ENCODE peak calls at places on chromosomes 13 and 19, in four cellular contexts. One of them, this sample, is unnamed. For H4K20me1, the result is how much of the 10 kb centered on the place peaks cover.

GRCh38 chr13:83895994-83896580 is 13.8 kb upstream of the SLITRK1 start:
- DNase-seq in GM23338: no peak
- DNase-seq in neural progenitor cell: no peak
- DNase-seq in hepatocyte: no peak
- DNase-seq in this sample: peak

GRCh38 chr19:16739546-16739945 is 19.9 kb downstream of the NWD1 start:
- DNase-seq in GM23338: peak
- DNase-seq in hepatocyte: no peak
- DNase-seq in neural progenitor cell: peak
- DNase-seq in this sample: no peak

GRCh38 chr19:16682539-16682938 is 21.6 kb downstream of the TMEM38A start:
- DNase-seq in hepatocyte: no peak
- DNase-seq in neural progenitor cell: no peak
- DNase-seq in GM23338: no peak
- DNase-seq in this sample: no peak

GRCh38 chr13:30998548-30999140 is 66.2 kb downstream of the TEX26 start:
- DNase-seq in hepatocyte: peak
- DNase-seq in neural progenitor cell: peak
- DNase-seq in GM23338: no peak
- DNase-seq in this sample: peak

GRCh38 chr19:37551123-37551993 is 43.2 kb downstream of the ZNF571 start:
- DNase-seq in neural progenitor cell: no peak
- DNase-seq in GM23338: peak
- DNase-seq in hepatocyte: no peak
- DNase-seq in this sample: peak

GRCh38 chr19:13036366-13036976 is 41.2 kb downstream of the NFIX start:
- DNase-seq in neural progenitor cell: no peak
- DNase-seq in GM23338: no peak
- DNase-seq in hepatocyte: peak
- DNase-seq in this sample: peak

GRCh38 chr19:43505941-43506340 is 1.4 kb upstream of the PHLDB3 start:
- DNase-seq in neural progenitor cell: no peak
- DNase-seq in hepatocyte: no peak
- DNase-seq in GM23338: no peak
- DNase-seq in this sample: no peak

GRCh38 chr13:83065136-83065535 is 817.1 kb downstream of the SLITRK1 start:
- DNase-seq in GM23338: no peak
- DNase-seq in hepatocyte: peak
- DNase-seq in neural progenitor cell: no peak
- DNase-seq in this sample: peak

GRCh38 chr13:18944501-18945068 is 237.0 kb downstream of the TUBA3C start:
- DNase-seq in GM23338: no peak
- DNase-seq in neural progenitor cell: no peak
- DNase-seq in hepatocyte: no peak
- DNase-seq in this sample: no peak

GRCh38 chr19:31356587-31357314 is 7.5 kb upstream of the TSHZ3 start:
- DNase-seq in GM23338: peak
- DNase-seq in hepatocyte: no peak
- DNase-seq in neural progenitor cell: peak
- DNase-seq in this sample: no peak
- TF ChIP-seq EZH2 in GM23338: peak
- TF ChIP-seq EZH2 in hepatocyte: peak
- TF ChIP-seq EZH2 in neural progenitor cell: peak
- TF ChIP-seq EZH2 in this sample: no peak

DNA sequence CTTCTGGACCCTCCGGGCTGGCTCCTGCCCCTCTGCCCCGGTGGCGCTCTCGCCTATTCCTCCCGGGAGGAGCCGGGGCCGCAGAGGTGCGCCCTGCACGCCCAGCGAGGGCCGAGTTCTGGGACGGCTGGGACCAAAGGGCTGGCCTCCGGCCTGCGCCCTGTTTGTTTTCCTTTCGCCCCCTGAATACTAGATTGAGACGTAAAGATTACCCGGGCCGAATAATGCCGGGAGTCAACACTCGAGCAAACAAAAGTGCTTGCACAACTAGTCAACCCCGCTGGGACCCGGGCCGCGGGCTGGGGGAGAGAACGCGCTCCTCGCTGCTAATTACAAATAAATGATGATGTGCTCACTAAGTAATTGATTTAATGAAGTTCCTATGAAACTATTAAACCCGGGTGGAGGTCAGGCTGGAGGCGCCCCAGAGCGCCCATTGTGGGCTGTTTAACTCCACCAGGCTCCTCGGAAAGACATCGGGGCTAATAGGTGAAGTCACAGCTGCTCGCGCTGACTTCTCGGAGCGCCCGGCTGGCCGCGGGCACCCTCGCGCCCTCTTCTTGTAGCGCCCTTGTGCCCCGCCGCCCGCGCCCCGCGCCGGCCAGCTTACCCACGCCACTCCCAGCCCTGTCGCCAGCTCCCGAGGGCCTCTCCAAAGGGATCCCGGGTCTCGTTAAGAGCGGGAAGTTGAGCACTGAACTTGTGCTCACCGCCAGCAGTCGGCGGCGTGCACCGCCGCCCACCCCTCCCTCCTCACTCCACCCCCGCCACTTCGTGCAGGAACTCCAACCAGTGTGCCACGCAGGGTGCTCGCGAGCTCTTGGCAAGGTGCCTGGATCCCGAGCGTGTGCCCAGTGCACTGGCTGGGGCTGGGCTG is 14.9 kb downstream of the ZIC5 start:
- DNase-seq in GM23338: peak
- DNase-seq in hepatocyte: no peak
- DNase-seq in neural progenitor cell: peak
- DNase-seq in this sample: no peak
- H4K20me1 ChIP-seq in GM23338: under half
- H4K20me1 ChIP-seq in hepatocyte: under half
- H4K20me1 ChIP-seq in neural progenitor cell: under half
- H4K20me1 ChIP-seq in this sample: under half

GRCh38 chr19:48405010-48405659 is 11.7 kb downstream of the GRIN2D start:
- DNase-seq in neural progenitor cell: no peak
- DNase-seq in GM23338: no peak
- DNase-seq in hepatocyte: no peak
- DNase-seq in this sample: no peak
- TF ChIP-seq EZH2 in neural progenitor cell: no peak
- TF ChIP-seq EZH2 in GM23338: no peak
- TF ChIP-seq EZH2 in hepatocyte: no peak
- TF ChIP-seq EZH2 in this sample: no peak

GRCh38 chr19:8001995-8002849 is 3.2 kb downstream of the ELAVL1 start:
- DNase-seq in GM23338: peak
- DNase-seq in neural progenitor cell: peak
- DNase-seq in hepatocyte: peak
- DNase-seq in this sample: peak
- H4K20me1 ChIP-seq in GM23338: half or more
- H4K20me1 ChIP-seq in neural progenitor cell: half or more
- H4K20me1 ChIP-seq in hepatocyte: half or more
- H4K20me1 ChIP-seq in this sample: under half

GRCh38 chr13:113027095-113027494 is 58.1 kb downstream of the MCF2L start:
- DNase-seq in GM23338: no peak
- DNase-seq in hepatocyte: no peak
- DNase-seq in neural progenitor cell: no peak
- DNase-seq in this sample: no peak

GRCh38 chr13:113029061-113029445 is 60.0 kb downstream of the MCF2L start:
- DNase-seq in GM23338: no peak
- DNase-seq in hepatocyte: no peak
- DNase-seq in neural progenitor cell: no peak
- DNase-seq in this sample: no peak

GRCh38 chr13:113028336-113029060 is 59.5 kb downstream of the MCF2L start:
- DNase-seq in hepatocyte: no peak
- DNase-seq in GM23338: no peak
- DNase-seq in neural progenitor cell: no peak
- DNase-seq in this sample: no peak

GRCh38 chr13:113027566-113027965 is 58.6 kb downstream of the MCF2L start:
- DNase-seq in neural progenitor cell: no peak
- DNase-seq in hepatocyte: no peak
- DNase-seq in GM23338: no peak
- DNase-seq in this sample: no peak

DNA sequence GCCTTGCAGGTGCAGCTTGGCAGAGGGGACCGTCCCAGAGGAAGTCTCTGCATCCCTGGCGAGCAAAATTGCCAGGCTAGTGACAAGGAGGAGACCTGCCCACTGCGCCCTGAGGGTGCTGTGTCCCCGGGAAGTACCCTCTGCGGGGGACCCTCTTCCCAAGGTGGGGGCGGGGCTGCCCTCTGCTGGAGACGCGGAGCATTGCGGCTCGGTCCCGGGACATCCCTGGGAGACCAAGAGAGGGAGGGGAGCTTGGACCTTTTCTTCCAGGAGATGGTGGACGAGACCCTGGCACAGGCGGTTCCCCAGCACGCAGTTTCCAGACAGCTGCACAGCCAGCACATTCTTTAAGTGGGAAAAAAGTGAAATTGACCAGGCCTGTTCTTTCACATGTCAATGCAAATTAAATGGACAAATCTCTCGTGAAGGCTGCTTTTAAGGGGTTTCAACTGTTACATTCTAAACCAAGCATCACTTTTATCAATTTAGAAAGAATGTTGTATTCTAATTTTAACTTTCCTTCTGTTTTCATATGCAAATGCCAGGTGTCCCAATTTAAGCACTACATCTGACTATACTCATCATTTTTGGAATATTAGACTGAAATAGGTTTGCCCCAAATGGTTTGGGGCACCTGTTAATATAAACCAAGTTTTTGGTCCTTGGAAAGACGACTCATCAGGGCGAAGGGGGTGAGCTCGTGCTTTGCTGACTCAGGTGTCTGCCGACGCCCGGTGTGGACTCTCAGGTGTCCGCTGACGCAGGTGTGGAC is 60.7 kb downstream of the MCF2L start:
- DNase-seq in neural progenitor cell: peak
- DNase-seq in GM23338: peak
- DNase-seq in hepatocyte: peak
- DNase-seq in this sample: no peak
- TF ChIP-seq EZH2 in neural progenitor cell: no peak
- TF ChIP-seq EZH2 in GM23338: no peak
- TF ChIP-seq EZH2 in hepatocyte: no peak
- TF ChIP-seq EZH2 in this sample: no peak

GRCh38 chr13:29562762-29563161 is 32.7 kb downstream of the SLC7A1 start:
- DNase-seq in GM23338: no peak
- DNase-seq in neural progenitor cell: no peak
- DNase-seq in hepatocyte: no peak
- DNase-seq in this sample: no peak

GRCh38 chr13:29563941-29564340 is 31.5 kb downstream of the SLC7A1 start:
- DNase-seq in hepatocyte: no peak
- DNase-seq in neural progenitor cell: no peak
- DNase-seq in GM23338: no peak
- DNase-seq in this sample: no peak

GRCh38 chr13:29564828-29565227 is 30.7 kb downstream of the SLC7A1 start:
- DNase-seq in GM23338: no peak
- DNase-seq in neural progenitor cell: no peak
- DNase-seq in hepatocyte: no peak
- DNase-seq in this sample: no peak

GRCh38 chr13:29566206-29566605 is 29.3 kb downstream of the SLC7A1 start:
- DNase-seq in neural progenitor cell: no peak
- DNase-seq in GM23338: no peak
- DNase-seq in hepatocyte: no peak
- DNase-seq in this sample: no peak

GRCh38 chr13:29561918-29562317 is 33.6 kb downstream of the SLC7A1 start:
- DNase-seq in hepatocyte: no peak
- DNase-seq in GM23338: peak
- DNase-seq in neural progenitor cell: no peak
- DNase-seq in this sample: no peak
- H4K20me1 ChIP-seq in hepatocyte: under half
- H4K20me1 ChIP-seq in GM23338: half or more
- H4K20me1 ChIP-seq in neural progenitor cell: under half
- H4K20me1 ChIP-seq in this sample: under half

DNA sequence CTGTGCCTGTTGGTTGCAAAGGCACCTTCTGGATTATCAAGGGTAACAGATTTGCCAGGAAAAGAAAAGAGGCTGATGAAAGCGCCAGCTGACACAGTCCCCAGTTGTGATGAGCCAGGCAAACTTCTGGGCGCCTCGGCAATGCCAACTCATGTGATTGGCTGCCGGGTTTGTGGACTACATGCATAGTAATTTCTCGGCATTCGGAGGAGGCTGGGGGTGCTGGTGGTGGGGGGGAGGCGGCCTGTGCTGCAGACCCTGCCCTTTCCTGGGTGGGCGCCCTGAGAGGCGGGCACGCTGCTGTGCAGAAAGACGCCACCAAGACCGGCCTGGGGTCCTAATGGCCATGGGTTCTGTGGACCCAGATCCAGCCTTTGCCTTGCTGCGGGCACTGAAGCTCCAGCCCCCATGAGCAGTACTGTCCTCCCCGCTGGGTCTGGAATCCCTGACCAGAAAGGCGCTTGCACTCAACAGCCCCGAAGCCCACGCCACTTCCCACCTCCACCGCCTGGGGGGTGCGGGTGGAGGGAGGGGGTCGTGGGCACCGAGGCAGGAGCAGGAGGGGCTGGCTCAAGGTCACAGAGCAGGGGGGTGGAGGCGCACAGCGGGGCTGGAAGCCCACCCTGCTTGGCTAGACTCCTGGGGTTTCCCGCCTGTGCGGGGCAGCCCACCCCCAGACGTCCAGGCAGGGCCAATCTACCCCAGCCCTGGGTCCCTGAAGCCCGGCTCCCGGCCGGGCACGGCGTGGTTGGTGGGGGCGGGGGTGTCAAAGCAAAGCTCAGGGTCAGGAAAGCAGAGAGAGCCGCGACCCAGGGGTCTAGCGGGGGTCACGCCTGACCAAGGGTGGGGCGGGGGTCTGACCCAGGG is 1.0 kb downstream of the DIRAS1 start:
- DNase-seq in GM23338: peak
- DNase-seq in neural progenitor cell: peak
- DNase-seq in hepatocyte: no peak
- DNase-seq in this sample: no peak
- TF ChIP-seq EZH2 in GM23338: no peak
- TF ChIP-seq EZH2 in neural progenitor cell: peak
- TF ChIP-seq EZH2 in hepatocyte: peak
- TF ChIP-seq EZH2 in this sample: no peak

DNA sequence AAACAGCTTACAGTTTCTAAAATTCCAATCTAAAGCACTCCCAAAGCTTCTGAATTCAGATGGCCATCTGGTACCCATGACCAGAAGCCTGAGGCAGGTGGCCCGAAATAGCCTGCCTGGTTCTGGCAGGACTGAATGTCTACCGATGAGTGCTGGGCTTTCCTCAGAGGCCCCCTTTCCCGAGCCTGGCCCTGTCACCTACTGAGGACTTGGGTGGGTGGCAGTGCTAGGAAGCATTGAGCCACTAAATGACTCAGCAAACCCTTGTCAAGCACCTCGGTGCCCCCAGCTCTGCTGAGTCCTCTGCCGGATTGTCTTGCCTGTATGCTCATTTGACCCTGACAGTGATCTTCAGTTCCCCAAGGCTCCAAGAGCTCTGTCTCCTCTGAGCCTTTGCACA is 17.8 kb downstream of the PPP1R37 start:
- DNase-seq in neural progenitor cell: no peak
- DNase-seq in GM23338: no peak
- DNase-seq in hepatocyte: no peak
- DNase-seq in this sample: no peak
- H4K20me1 ChIP-seq in neural progenitor cell: half or more
- H4K20me1 ChIP-seq in GM23338: half or more
- H4K20me1 ChIP-seq in hepatocyte: under half
- H4K20me1 ChIP-seq in this sample: under half

GRCh38 chr19:50419022-50419579 is 363 bp downstream of the SPIB start:
- DNase-seq in hepatocyte: no peak
- DNase-seq in neural progenitor cell: no peak
- DNase-seq in GM23338: peak
- DNase-seq in this sample: no peak
- TF ChIP-seq EZH2 in hepatocyte: peak
- TF ChIP-seq EZH2 in neural progenitor cell: no peak
- TF ChIP-seq EZH2 in GM23338: no peak
- TF ChIP-seq EZH2 in this sample: no peak